ENCODE peak calls at places on chromosomes 4 and X, in five cellular contexts. One of them, this sample, is unnamed.

GRCh38 chr4:40916218-40916555 is 166.4 kb downstream of the NSUN7 start:
- DNase-seq in adipocyte: peak
- DNase-seq in heart left ventricle: peak
- DNase-seq in NCI-H524 treated with DMSO at 0.1 percent for 48 hours: no peak
- DNase-seq in right lobe of liver: no peak
- DNase-seq in this sample: no peak

GRCh38 chrX:40479777-40480318 is 100.9 kb upstream of the ATP6AP2 start:
- DNase-seq in adipocyte: no peak
- DNase-seq in NCI-H524 treated with DMSO at 0.1 percent for 48 hours: no peak
- DNase-seq in right lobe of liver: no peak
- DNase-seq in heart left ventricle: no peak
- DNase-seq in this sample: no peak

GRCh38 chr4:157045507-157046127 is 30.3 kb upstream of the GLRB start:
- DNase-seq in adipocyte: peak
- DNase-seq in right lobe of liver: no peak
- DNase-seq in heart left ventricle: no peak
- DNase-seq in NCI-H524 treated with DMSO at 0.1 percent for 48 hours: no peak
- DNase-seq in this sample: no peak

GRCh38 chr4:39469429-39470077 is 10.7 kb downstream of the LIAS start:
- DNase-seq in heart left ventricle: no peak
- DNase-seq in adipocyte: peak
- DNase-seq in right lobe of liver: peak
- DNase-seq in NCI-H524 treated with DMSO at 0.1 percent for 48 hours: peak
- DNase-seq in this sample: no peak

GRCh38 chrX:34918856-34919255 is 23.7 kb upstream of the FAM47B start:
- DNase-seq in NCI-H524 treated with DMSO at 0.1 percent for 48 hours: no peak
- DNase-seq in adipocyte: peak
- DNase-seq in heart left ventricle: no peak
- DNase-seq in right lobe of liver: no peak
- DNase-seq in this sample: no peak

GRCh38 chr4:176767183-176767582 is 25.5 kb downstream of the VEGFC start:
- DNase-seq in heart left ventricle: no peak
- DNase-seq in right lobe of liver: no peak
- DNase-seq in NCI-H524 treated with DMSO at 0.1 percent for 48 hours: no peak
- DNase-seq in adipocyte: peak
- DNase-seq in this sample: no peak

GRCh38 chrX:134172588-134173259 is 64.3 kb upstream of the CCDC160 start:
- DNase-seq in heart left ventricle: no peak
- DNase-seq in adipocyte: peak
- DNase-seq in right lobe of liver: peak
- DNase-seq in NCI-H524 treated with DMSO at 0.1 percent for 48 hours: peak
- DNase-seq in this sample: no peak

GRCh38 chr4:124321370-124321769 is 391.2 kb downstream of the ANKRD50 start:
- DNase-seq in NCI-H524 treated with DMSO at 0.1 percent for 48 hours: no peak
- DNase-seq in heart left ventricle: no peak
- DNase-seq in right lobe of liver: no peak
- DNase-seq in adipocyte: peak
- DNase-seq in this sample: no peak

GRCh38 chr4:68021185-68021584 is 57.9 kb upstream of the TMPRSS11A start:
- DNase-seq in NCI-H524 treated with DMSO at 0.1 percent for 48 hours: no peak
- DNase-seq in right lobe of liver: no peak
- DNase-seq in adipocyte: no peak
- DNase-seq in heart left ventricle: no peak
- DNase-seq in this sample: no peak